ENCODE peak calls at places on chromosomes 11 and 22, in four cellular contexts. F, X, K and Z are unnamed samples.
A peak's percentile ranks its signal among the peaks of the same experiment; 100 is the strongest.

GRCh38 chr11:72816404-72816990 is 2.3 kb downstream of the ATG16L2 start:
- DNase-seq in F (no peak), X (no peak), K (no peak), Z (no peak)

GRCh38 chr11:72227316-72228228 is 3.0 kb downstream of the INPPL1 start:
- DNase-seq in F (peak; percentile 58), X (no peak), K (no peak), Z (no peak)

GRCh38 chr22:49780992-49781782 is 46.5 kb downstream of the BRD1 start:
- DNase-seq in F (no peak), X (no peak), K (no peak), Z (no peak)

GRCh38 chr11:645536-645935 is 8.5 kb downstream of the DRD4 start:
- DNase-seq in X (no peak), K (no peak), F (no peak), Z (no peak)

GRCh38 chr22:28822930-28823481 is 22.6 kb upstream of the XBP1 start:
- DNase-seq in K (no peak), F (peak; percentile 72), X (no peak), Z (peak; percentile 65)

GRCh38 chr11:132072044-132072879 is 701.8 kb downstream of the NTM start:
- DNase-seq in K (no peak), F (no peak), X (no peak), Z (no peak)

GRCh38 chr22:46560696-46561295 is 23.4 kb upstream of the CELSR1 start:
- DNase-seq in F (no peak), X (no peak), K (no peak), Z (no peak)

GRCh38 chr11:45815747-45816146 is 10.8 kb downstream of the SLC35C1 start:
- DNase-seq in F (peak; percentile 25), K (no peak), X (peak; percentile 41), Z (no peak)

GRCh38 chr22:32650553-32651345 is 150.8 kb upstream of the TIMP3 start:
- DNase-seq in K (no peak), X (no peak), F (no peak), Z (no peak)

GRCh38 chr11:79667377-79667776 is 226.5 kb upstream of the TENM4 start:
- DNase-seq in K (no peak), F (no peak), X (no peak), Z (no peak)

GRCh38 chr22:29244785-29245625 is 22.8 kb downstream of the RHBDD3 start:
- DNase-seq in F (no peak), K (no peak), X (no peak), Z (no peak)

GRCh38 chr22:43477151-43477725 is 65.4 kb downstream of the MPPED1 start:
- DNase-seq in X (no peak), K (no peak), F (no peak), Z (no peak)

GRCh38 chr11:130775306-130776043 is 140.8 kb downstream of the SNX19 start:
- DNase-seq in X (peak; percentile 49), F (no peak), K (no peak), Z (peak; percentile 17)

GRCh38 chr11:78575478-78575877 is 814 bp upstream of the NARS2 start:
- DNase-seq in X (no peak), F (no peak), K (no peak), Z (no peak)
- H3K27ac ChIP-seq in X (peak overlapping the region; percentile 13), F (no peak overlapping the region), K (peak overlapping the region; percentile 87), Z (peak overlapping the region; percentile 74)

DNA sequence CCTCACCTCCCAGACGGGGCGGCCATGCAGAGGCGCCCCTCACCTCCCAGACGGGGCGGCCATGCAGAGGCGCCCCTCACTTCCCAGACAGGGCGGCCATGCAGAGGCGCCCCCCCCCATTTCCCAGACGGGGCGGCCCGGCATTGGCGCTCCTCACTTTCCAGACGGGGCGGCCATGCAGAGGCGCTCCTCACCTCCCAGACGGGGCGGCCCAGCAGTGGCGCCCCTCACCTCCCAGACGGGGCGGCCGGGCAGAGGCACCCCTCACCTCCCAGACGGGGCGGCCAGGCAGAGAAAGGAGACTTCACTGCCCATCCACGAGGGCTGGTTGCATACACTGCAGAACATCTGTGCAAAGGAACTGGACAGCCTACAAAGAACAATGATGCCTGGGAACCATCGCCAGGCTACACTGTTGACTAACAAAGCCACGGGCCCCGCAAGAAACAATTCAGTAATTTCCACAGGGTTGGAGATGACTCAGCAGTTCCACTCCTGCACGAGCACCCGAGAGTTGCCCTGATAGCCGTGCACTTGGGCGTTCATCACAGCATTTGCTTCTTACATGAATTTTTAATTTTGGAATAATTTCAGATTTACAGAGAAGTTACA is 58.7 kb downstream of the CTTN start:
- DNase-seq in F (no peak), K (no peak), X (no peak), Z (no peak)
- H3K27ac ChIP-seq in F (no peak overlapping the region), K (no peak overlapping the region), X (no peak overlapping the region), Z (no peak overlapping the region)

DNA sequence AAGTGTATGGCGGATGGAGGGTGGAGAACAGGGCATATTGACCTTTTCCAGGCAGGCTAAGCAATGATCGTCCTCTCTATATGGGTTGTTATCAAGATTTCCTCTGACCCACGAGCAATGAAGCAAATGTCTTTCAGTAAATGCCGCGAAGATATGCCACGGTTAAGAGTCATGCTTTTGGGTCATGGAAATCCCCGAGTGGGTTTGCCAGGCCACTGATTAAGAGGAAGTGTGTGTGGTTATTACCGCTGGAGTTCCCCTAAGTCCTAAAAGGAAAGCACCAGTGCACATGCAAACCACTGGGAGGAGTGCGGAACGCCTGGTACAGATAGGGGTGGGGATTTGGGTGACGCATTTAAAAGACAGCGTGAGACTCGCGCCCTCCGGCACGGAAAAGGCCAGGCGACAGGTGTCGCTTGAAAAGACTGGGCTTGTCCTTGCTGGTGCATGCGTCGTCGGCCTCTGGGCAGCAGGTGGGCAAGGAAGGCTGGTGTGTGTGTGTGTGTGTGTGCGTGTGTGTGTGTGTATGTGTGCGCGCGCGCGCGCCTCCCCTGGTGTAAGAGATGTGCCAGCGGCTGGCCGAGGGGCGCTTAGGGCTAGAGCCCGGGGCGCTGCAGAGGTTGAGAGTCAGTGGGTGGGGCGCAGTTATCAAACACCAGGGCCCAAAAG is at the start of gene BIRC3:
- DNase-seq in X (peak; percentile 87), K (peak; percentile 83), F (peak; percentile 69), Z (peak; percentile 97)
- H3K27ac ChIP-seq in X (peak within 1 kb of the TSS; percentile 80), K (peak within 1 kb of the TSS; percentile 85), F (no peak within 1 kb of the TSS), Z (peak within 1 kb of the TSS; percentile 88)

GRCh38 chr11:35586216-35586615 is 32.0 kb upstream of the FJX1 start:
- DNase-seq in F (no peak), X (no peak), K (no peak), Z (no peak)

GRCh38 chr11:35589281-35589680 is 29.0 kb upstream of the FJX1 start:
- DNase-seq in X (no peak), F (no peak), K (no peak), Z (no peak)

GRCh38 chr11:35590412-35590811 is 27.8 kb upstream of the FJX1 start:
- DNase-seq in F (no peak), K (no peak), X (no peak), Z (no peak)

GRCh38 chr11:35588627-35589026 is 29.6 kb upstream of the FJX1 start:
- DNase-seq in K (no peak), F (no peak), X (no peak), Z (no peak)

DNA sequence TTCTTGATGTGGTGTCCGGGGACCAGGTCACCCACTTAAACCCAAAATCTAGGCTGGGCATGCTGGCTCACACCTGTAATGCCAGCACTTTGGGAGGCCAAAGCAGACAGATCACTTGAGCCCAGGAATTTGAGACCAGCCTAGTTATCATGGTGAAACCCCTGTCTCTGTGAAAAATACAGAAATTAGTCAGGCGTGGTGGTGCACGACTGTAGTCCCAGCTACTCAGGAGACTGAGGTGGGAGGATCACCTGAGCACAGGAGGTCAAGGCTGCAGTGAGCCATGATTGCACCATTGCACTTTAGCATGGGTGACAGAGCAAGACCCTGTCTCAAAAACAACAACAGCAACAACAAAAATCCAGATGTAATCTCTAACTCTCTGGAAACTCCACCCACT is 30.3 kb upstream of the FJX1 start:
- DNase-seq in F (no peak), X (no peak), K (no peak), Z (no peak)
- H3K27ac ChIP-seq in F (no peak overlapping the region), X (no peak overlapping the region), K (no peak overlapping the region), Z (no peak overlapping the region)

GRCh38 chr11:111718436-111719325 is 47.5 kb downstream of the PPP2R1B start:
- DNase-seq in X (no peak), K (no peak), F (no peak), Z (no peak)
- H3K27ac ChIP-seq in X (no peak overlapping the region), K (peak overlapping the region; percentile 42), F (no peak overlapping the region), Z (peak overlapping the region; percentile 61)